ENCODE peak calls at places on chromosomes 3 and 15, in ten cellular contexts. U is tibial artery; O is astrocyte; L is DND-41; B is PC-9; F is CD8-positive, alpha-beta memory T cell; Z is GM12878; A is left ventricle myocardium inferior; D is CD4-positive, alpha-beta memory T cell; S is spleen. P is an unnamed sample.
A peak's percentile ranks its signal among the peaks of the same experiment; 100 is the strongest.

GRCh38 chr15:29072444-29072843 is 186.7 kb downstream of the APBA2 start:
- DNase-seq in U (no peak), L (no peak), A (no peak), S (no peak), B (no peak), D (no peak), Z (no peak), F (no peak), O (no peak), P (no peak)

GRCh38 chr15:93173369-93173768 is 84.4 kb upstream of the RGMA start:
- DNase-seq in B (peak; percentile 3), L (no peak), S (no peak), Z (no peak), A (no peak), U (no peak), D (no peak), O (peak; percentile 86), F (no peak), P (no peak)

GRCh38 chr3:10205461-10206165 is 40.9 kb downstream of the IRAK2 start:
- DNase-seq in F (no peak), Z (no peak), S (no peak), A (no peak), D (no peak), U (peak; percentile 74), L (no peak), O (peak; percentile 93), B (peak; percentile 76), P (peak; percentile 74)

GRCh38 chr3:59424268-59425010 is 374.6 kb upstream of the CFAP20DC start:
- DNase-seq in F (peak; percentile 64), B (no peak), S (no peak), D (peak; percentile 70), O (peak; percentile 91), A (no peak), Z (no peak), L (no peak), U (no peak), P (no peak)

GRCh38 chr3:171994646-171995441 is 44.5 kb upstream of the FNDC3B start:
- DNase-seq in F (no peak), A (no peak), B (no peak), Z (no peak), D (no peak), L (no peak), S (no peak), O (peak; percentile 91), U (no peak), P (no peak)

GRCh38 chr15:99704444-99704838 is 28.8 kb downstream of the LYSMD4 start:
- DNase-seq in D (peak; percentile 61), L (peak; percentile 58), Z (peak; percentile 79), F (no peak), S (no peak), O (peak; percentile 70), B (peak; percentile 35), U (no peak), A (no peak), P (peak; percentile 68)

GRCh38 chr15:85414495-85414894 is 34.1 kb downstream of the AKAP13 start:
- DNase-seq in B (no peak), A (no peak), U (no peak), Z (no peak), S (no peak), F (no peak), O (no peak), L (no peak), D (no peak), P (no peak)

GRCh38 chr3:159748408-159748807 is 240.2 kb upstream of the IL12A start:
- DNase-seq in S (no peak), A (no peak), L (no peak), Z (no peak), D (no peak), B (no peak), F (no peak), O (no peak), U (no peak), P (no peak)

GRCh38 chr3:106577241-106577640 is 708.4 kb upstream of the CBLB start:
- DNase-seq in L (no peak), O (no peak), D (no peak), A (no peak), Z (no peak), S (no peak), U (no peak), F (no peak), B (no peak), P (no peak)

GRCh38 chr3:126418256-126418530 is 23.5 kb downstream of the CFAP100 start:
- DNase-seq in A (no peak), O (no peak), B (no peak), U (no peak), Z (no peak), D (no peak), F (no peak), L (no peak), S (peak; percentile 48), P (no peak)

GRCh38 chr3:43648957-43649356 is 27.1 kb upstream of the ANO10 start:
- DNase-seq in O (no peak), B (no peak), U (no peak), A (no peak), Z (no peak), L (no peak), F (no peak), S (no peak), D (no peak), P (no peak)

GRCh38 chr3:44883999-44884431 is 9.6 kb downstream of the TGM4 start:
- DNase-seq in F (no peak), S (no peak), A (no peak), L (no peak), B (peak; percentile 68), D (no peak), U (no peak), O (peak; percentile 97), Z (no peak), P (no peak)

GRCh38 chr15:89090791-89091666 is 2.8 kb downstream of the ABHD2 start:
- DNase-seq in S (peak; percentile 89), A (peak; percentile 73), L (no peak), F (peak; percentile 59), D (peak; percentile 75), B (peak; percentile 48), U (peak; percentile 88), Z (no peak), O (peak; percentile 83), P (peak; percentile 79)

GRCh38 chr15:45174577-45174976 is 13.2 kb downstream of the SHF start:
- DNase-seq in D (no peak), U (no peak), L (no peak), F (no peak), B (no peak), O (no peak), S (no peak), Z (no peak), A (no peak), P (no peak)

GRCh38 chr15:25739687-25740121 is 123.4 kb downstream of the ATP10A start:
- DNase-seq in O (peak; percentile 13), Z (peak; percentile 12), S (no peak), B (no peak), L (peak; percentile 6), F (no peak), U (no peak), D (no peak), A (no peak), P (no peak)

GRCh38 chr3:125014570-125015179 is 41.1 kb downstream of the HEG1 start:
- DNase-seq in U (no peak), O (no peak), S (no peak), B (no peak), A (no peak), F (no peak), Z (no peak), D (no peak), L (no peak), P (no peak)

GRCh38 chr3:151216641-151217040 is 13.6 kb upstream of the GPR171 start:
- DNase-seq in B (no peak), Z (no peak), U (no peak), D (no peak), O (peak; percentile 84), F (no peak), S (no peak), L (no peak), A (no peak), P (no peak)

GRCh38 chr3:197613187-197613586 is 57.4 kb upstream of the BDH1 start:
- DNase-seq in S (no peak), Z (no peak), O (no peak), D (peak; percentile 82), B (no peak), A (no peak), U (no peak), F (no peak), L (no peak), P (no peak)

DNA sequence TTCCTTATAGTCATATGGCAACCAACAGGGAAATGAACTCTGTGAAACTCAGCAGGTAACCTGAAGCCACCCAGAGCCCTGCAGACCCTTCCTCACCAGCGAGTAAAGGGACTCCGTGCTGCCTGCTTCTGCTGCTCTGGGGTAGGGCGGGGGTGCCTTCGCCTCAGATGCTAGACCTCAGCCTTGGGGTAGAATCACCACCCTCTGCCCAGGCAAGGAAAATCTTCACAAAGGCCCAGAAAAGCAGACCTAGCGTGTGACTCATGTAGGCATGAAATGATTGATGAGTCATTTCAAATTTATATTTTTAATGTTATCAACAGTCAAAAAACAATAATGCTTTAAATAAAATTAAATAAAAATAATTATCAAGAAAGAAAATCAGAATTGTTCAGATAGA is 6.6 kb downstream of the STIMATE start:
- DNase-seq in A (no peak), F (no peak), D (peak; percentile 66), L (no peak), B (no peak), U (no peak), S (no peak), Z (no peak), O (no peak), P (no peak)
- H3K27ac ChIP-seq in A (no peak overlapping the region), F (no peak overlapping the region), D (no peak overlapping the region), L (no peak overlapping the region), B (no peak overlapping the region), U (peak overlapping the region; percentile 85), S (no peak overlapping the region), Z (no peak overlapping the region), O (no peak overlapping the region), P (no peak overlapping the region)

DNA sequence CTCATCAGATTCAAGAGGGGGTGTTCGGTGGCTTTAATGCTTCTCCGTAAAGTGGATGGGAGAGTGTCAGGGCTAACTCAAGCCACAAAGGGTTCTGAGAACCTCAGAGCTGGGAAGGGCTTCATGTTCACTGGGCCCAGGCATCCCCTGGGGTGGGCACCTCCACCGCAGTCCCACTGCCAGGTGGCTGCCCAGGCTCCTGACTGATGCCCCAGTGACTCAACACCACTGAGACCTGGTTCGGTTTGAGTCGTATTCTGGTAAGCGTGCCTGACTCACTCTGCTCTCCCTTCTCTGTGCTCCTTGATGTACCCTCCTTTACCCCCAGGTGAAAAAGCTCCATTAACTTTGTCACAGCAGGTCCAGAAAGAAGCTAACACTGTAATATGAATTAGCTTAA is 304.6 kb downstream of the RPLP1 start:
- DNase-seq in S (no peak), F (no peak), O (peak; percentile 34), B (no peak), Z (no peak), A (no peak), L (no peak), D (peak; percentile 53), U (no peak), P (no peak)
- H3K4me1 ChIP-seq in S (peaks cover 75% of the 10 kb centered on the region), F (peaks cover 87% of the 10 kb centered on the region), O (peaks cover 47% of the 10 kb centered on the region), B (peaks cover 49% of the 10 kb centered on the region), Z (peaks cover 42% of the 10 kb centered on the region), A (no peaks in the 10 kb centered on the region), L (peaks cover 56% of the 10 kb centered on the region), D (peaks cover 88% of the 10 kb centered on the region), U (no peaks in the 10 kb centered on the region), P (no peaks in the 10 kb centered on the region)

GRCh38 chr3:65593780-65594752 is 444.7 kb downstream of the MAGI1 start:
- DNase-seq in B (no peak), D (no peak), Z (no peak), A (no peak), O (no peak), U (no peak), F (no peak), L (no peak), S (no peak), P (no peak)
- H3K4me3 ChIP-seq in B (no peak overlapping the region), D (no peak overlapping the region), Z (no peak overlapping the region), A (no peak overlapping the region), O (no peak overlapping the region), U (no peak overlapping the region), F (no peak overlapping the region), L (no peak overlapping the region), S (no peak overlapping the region), P (no peak overlapping the region)

GRCh38 chr3:99670556-99670950 is 32.2 kb downstream of the COL8A1 start:
- DNase-seq in B (no peak), L (no peak), A (no peak), F (no peak), D (no peak), U (no peak), Z (no peak), O (no peak), S (no peak), P (no peak)
- H3K27ac ChIP-seq in B (no peak overlapping the region), L (no peak overlapping the region), A (peak overlapping the region; percentile 20), F (no peak overlapping the region), D (no peak overlapping the region), U (peak overlapping the region; percentile 61), Z (no peak overlapping the region), O (peak overlapping the region; percentile 57), S (no peak overlapping the region), P (no peak overlapping the region)

P was measured in uterus.